ENCODE peak calls at places on chromosomes 13 and 19, in five cellular contexts. X is progenitor cell of endocrine pancreas, V is right atrium auricular region, U is fibroblast of mammary gland, W is BJ. A is an unnamed sample.

GRCh38 chr19:1038995-1039645 is 787 bp upstream of the ABCA7 start:
- DNase-seq in W (no peak), V (no peak), X (no peak), U (no peak), A (no peak)

GRCh38 chr19:37903096-37903495 is 3.3 kb downstream of the WDR87 start:
- DNase-seq in U (no peak), X (no peak), V (no peak), W (no peak), A (no peak)

GRCh38 chr19:19526581-19527370 is 1.9 kb upstream of the YJEFN3 start:
- DNase-seq in W (no peak), X (no peak), U (no peak), V (no peak), A (no peak)

GRCh38 chr19:19402656-19403372 is 2.7 kb upstream of the GATAD2A start:
- DNase-seq in X (no peak), V (no peak), U (peak), W (no peak), A (no peak)

GRCh38 chr19:24029941-24030636 is 56.9 kb upstream of the ZNF254 start:
- DNase-seq in V (no peak), W (no peak), U (no peak), X (no peak), A (peak)

GRCh38 chr13:112901951-112902651 is 66.9 kb upstream of the MCF2L start:
- DNase-seq in V (no peak), U (no peak), X (no peak), W (no peak), A (no peak)

GRCh38 chr13:21230516-21230915 is 54.1 kb downstream of the MRPL57 start:
- DNase-seq in X (no peak), U (no peak), V (no peak), W (no peak), A (no peak)

GRCh38 chr13:70623260-70623659 is 515.0 kb upstream of the KLHL1 start:
- DNase-seq in X (no peak), U (peak), W (no peak), V (no peak), A (no peak)

GRCh38 chr19:4916292-4917082 is 7.2 kb downstream of the UHRF1 start:
- DNase-seq in V (no peak), X (no peak), W (no peak), U (no peak), A (no peak)

GRCh38 chr19:50823389-50824042 is at the start of gene KLK1:
- DNase-seq in V (no peak), X (no peak), W (no peak), U (no peak), A (peak)

GRCh38 chr13:57314897-57315520 is 148.0 kb downstream of the PRR20E start:
- DNase-seq in V (no peak), W (no peak), X (no peak), U (no peak), A (no peak)

GRCh38 chr13:51885651-51886050 is 23.9 kb downstream of the CCDC70 start:
- DNase-seq in X (no peak), U (no peak), V (no peak), W (no peak), A (no peak)

GRCh38 chr13:42330991-42331390 is 59.0 kb downstream of the AKAP11 start:
- DNase-seq in V (no peak), U (peak), X (no peak), W (no peak), A (no peak)

GRCh38 chr13:42337808-42338600 is 66.1 kb downstream of the AKAP11 start:
- DNase-seq in X (no peak), W (no peak), U (no peak), V (no peak), A (no peak)

GRCh38 chr13:42334329-42334706 is 62.4 kb downstream of the AKAP11 start:
- DNase-seq in V (no peak), U (no peak), X (no peak), W (no peak), A (no peak)

GRCh38 chr13:42329239-42329638 is 57.3 kb downstream of the AKAP11 start:
- DNase-seq in W (no peak), V (no peak), X (no peak), U (no peak), A (no peak)

DNA sequence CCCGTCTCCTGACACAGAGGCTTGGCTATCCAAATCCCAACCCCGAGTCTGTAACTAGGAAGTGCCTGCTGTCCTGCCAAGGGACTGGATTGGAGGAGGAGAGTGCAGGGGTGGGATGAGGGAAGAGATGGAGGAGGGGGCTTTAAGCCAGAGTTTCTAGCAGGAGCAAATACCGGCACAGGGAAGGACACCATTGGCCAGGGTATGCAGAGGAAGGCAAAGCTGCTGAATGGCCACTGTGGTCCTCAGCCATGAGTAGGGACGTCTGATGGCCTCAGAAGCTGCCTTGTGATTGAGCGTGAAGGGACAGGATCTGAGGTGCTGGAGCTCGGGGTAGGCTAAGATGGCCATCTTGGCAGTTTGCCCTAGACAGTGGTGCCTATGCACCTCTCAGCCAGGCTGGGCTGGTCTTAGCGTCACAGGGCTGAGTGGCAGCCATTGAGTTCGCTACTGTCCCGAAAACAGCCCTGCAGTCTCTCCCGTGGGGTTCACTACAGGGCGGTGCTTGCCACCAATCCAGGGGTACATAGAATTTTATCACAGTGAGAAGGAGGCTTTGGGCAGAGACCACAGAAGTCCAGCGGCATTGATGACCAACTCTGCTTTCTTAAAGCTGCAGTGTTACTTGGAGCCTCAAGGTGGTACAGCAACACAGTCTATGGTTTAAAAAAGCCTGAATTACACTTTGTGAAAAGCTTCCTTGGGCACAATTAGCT is 61.8 kb downstream of the AKAP11 start:
- DNase-seq in U (peak), W (no peak), V (no peak), X (no peak), A (no peak)
- TF ChIP-seq CTCF in U (peak), W (no peak), V (no peak), X (peak), A (peak)

DNA sequence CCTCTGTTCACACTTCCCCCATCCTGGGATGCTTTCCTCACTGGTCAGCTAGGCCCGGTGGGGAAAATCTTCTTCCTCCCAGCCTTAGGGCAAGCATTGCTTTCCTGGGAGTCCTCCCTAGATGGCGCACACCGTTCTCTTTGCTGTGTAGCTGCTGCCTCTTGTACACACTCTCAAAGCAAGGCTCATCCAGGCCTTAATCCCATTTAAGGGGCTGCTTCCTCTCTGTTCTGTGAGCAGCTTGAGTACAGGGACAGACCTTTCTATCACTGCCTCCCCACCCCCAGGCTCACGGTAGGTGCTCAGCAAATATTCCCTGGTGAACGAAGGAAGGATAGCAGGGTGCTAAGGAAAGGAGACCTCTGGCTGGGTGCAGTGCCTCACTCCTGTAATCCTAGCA is 11.0 kb downstream of the SLC7A10 start:
- DNase-seq in W (no peak), X (no peak), U (peak), V (no peak), A (no peak)
- TF ChIP-seq CTCF in W (peak), X (peak), U (peak), V (no peak), A (peak)

DNA sequence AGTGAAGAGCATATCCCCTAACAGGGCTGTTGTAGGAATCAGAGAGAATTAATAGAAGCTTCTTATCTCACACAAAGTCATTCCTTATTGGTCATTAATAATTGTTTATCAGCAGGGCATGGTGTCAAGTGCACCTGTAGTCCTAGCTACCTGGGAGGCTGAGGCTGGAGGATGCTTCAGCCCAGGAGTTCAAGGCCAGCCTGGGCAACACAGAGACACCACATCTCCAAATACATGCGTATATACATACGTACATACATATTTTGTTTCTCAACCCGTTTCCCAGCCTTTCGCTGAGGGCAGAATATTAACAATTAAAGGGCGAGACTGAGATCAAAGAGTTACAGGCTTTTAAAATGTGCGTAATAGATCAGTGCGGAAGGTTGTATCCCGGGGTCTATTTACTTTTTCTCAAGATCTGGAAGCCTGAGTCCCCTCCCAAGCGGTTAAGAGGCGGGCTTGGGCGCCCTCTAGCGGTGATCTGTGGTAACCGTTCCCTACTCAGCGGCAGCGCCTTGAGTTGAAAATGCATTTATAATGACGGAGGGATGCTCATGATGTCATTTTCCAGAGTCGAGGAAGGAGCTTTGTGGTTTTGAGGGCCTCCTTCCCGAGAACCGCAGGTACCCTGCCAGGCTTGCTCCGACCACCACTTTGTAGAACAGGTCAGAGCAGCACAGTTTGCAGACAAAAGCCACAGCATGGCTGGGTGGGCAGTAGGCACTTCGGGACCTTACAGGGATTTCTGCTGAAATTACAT is 169.6 kb upstream of the GPR12 start:
- DNase-seq in U (peak), V (peak), X (peak), W (no peak), A (no peak)
- TF ChIP-seq CTCF in U (peak), V (peak), X (peak), W (peak), A (peak)

DNA sequence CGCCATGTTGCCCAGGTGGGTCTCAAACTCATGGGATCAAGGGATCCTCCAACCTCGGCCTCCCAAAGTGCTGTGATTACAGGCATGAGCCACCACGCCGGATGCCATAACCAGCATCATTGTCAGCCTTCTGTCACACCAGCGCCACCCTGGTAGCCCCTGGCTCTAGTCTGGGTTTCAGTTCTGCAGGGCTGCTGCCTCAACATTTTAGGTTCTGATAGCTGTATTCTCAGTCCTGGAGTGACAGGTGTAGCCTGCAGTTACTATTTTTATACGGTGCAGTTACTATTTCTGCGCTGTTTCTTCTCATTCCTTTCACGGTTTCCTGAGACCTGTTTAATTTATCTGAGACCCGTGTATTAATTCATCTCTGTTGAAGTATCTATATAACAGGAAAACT is 57.1 kb downstream of the TRPM4 start:
- DNase-seq in W (no peak), V (no peak), X (no peak), U (no peak), A (no peak)
- TF ChIP-seq CTCF in W (no peak), V (no peak), X (no peak), U (no peak), A (no peak)